ENCODE peak calls at places on chromosomes 1 and 21, in nine cellular contexts. T, X, P, I, L, M, G, W and V are unnamed samples.

GRCh38 chr1:59043796-59044195 is 253.1 kb upstream of the FGGY start:
- DNase-seq in X (peak), M (peak), T (peak), P (peak), I (peak), G (no peak), L (no peak), W (peak), V (no peak)

GRCh38 chr1:214833357-214833756 is 230.4 kb downstream of the CENPF start:
- DNase-seq in P (no peak), G (no peak), M (peak), I (peak), T (peak), L (no peak), X (no peak), W (no peak), V (no peak)

GRCh38 chr1:12525311-12526181 is 92.5 kb downstream of the DHRS3 start:
- DNase-seq in I (no peak), L (no peak), G (no peak), P (peak), X (peak), W (no peak), M (no peak), T (no peak), V (no peak)

GRCh38 chr1:192766009-192766625 is 42.7 kb upstream of the RGS2 start:
- DNase-seq in I (peak), T (peak), M (no peak), X (no peak), W (no peak), G (no peak), L (no peak), P (no peak), V (no peak)

GRCh38 chr1:201400257-201401230 is 1.4 kb upstream of the LAD1 start:
- DNase-seq in P (no peak), I (no peak), G (no peak), M (no peak), X (no peak), W (no peak), L (no peak), T (no peak), V (no peak)

GRCh38 chr1:225448146-225448805 is 20.4 kb upstream of the LBR start:
- DNase-seq in X (no peak), L (no peak), I (no peak), T (no peak), M (no peak), G (no peak), P (no peak), W (no peak), V (no peak)

GRCh38 chr1:225754940-225755635 is 22.5 kb upstream of the SRP9 start:
- DNase-seq in I (peak), G (no peak), W (peak), M (no peak), P (peak), T (peak), L (no peak), X (no peak), V (no peak)

GRCh38 chr1:158022554-158023278 is 29.3 kb downstream of the KIRREL1 start:
- DNase-seq in M (no peak), I (no peak), X (no peak), T (no peak), G (no peak), W (no peak), L (no peak), P (no peak), V (no peak)

GRCh38 chr1:1539310-1540014 is 962 bp downstream of the TMEM240 start:
- DNase-seq in G (no peak), P (no peak), I (peak), M (no peak), W (no peak), X (peak), T (no peak), L (no peak), V (no peak)

GRCh38 chr1:76690784-76691183 is 176.5 kb upstream of the ST6GALNAC5 start:
- DNase-seq in W (no peak), I (peak), G (no peak), L (no peak), T (peak), P (no peak), M (no peak), X (no peak), V (no peak)

GRCh38 chr1:224497714-224498573 is 63.3 kb upstream of the WDR26 start:
- DNase-seq in P (peak), T (peak), G (no peak), I (peak), M (peak), L (no peak), W (no peak), X (no peak), V (peak)

GRCh38 chr1:6098303-6099215 is 52.9 kb downstream of the KCNAB2 start:
- DNase-seq in X (peak), P (no peak), T (no peak), G (no peak), L (no peak), I (peak), W (peak), M (no peak), V (no peak)

GRCh38 chr21:37430184-37430821 is 63.7 kb downstream of the DYRK1A start:
- DNase-seq in G (no peak), W (no peak), M (no peak), I (no peak), P (no peak), T (no peak), L (no peak), X (no peak), V (no peak)

GRCh38 chr1:201466492-201466891 is 2.5 kb downstream of the PHLDA3 start:
- DNase-seq in I (peak), W (no peak), L (no peak), G (no peak), P (no peak), T (no peak), M (no peak), X (no peak), V (no peak)

GRCh38 chr1:150066838-150067183 is 765 bp upstream of the VPS45 start:
- DNase-seq in I (no peak), G (peak), L (peak), P (peak), T (no peak), M (no peak), X (peak), W (peak), V (peak)

GRCh38 chr1:109713636-109714035 is 1.6 kb downstream of the GSTM5 start:
- DNase-seq in L (no peak), P (no peak), G (no peak), T (no peak), X (no peak), I (no peak), M (no peak), W (no peak), V (no peak)

GRCh38 chr1:231139125-231139649 is 22.7 kb upstream of the TRIM67 start:
- DNase-seq in I (peak), W (no peak), T (peak), P (peak), G (no peak), M (peak), X (no peak), L (no peak), V (no peak)

GRCh38 chr1:110508038-110508437 is 10.9 kb downstream of the KCNA10 start:
- DNase-seq in T (no peak), X (peak), L (no peak), M (no peak), W (no peak), G (no peak), P (peak), I (no peak), V (peak)

GRCh38 chr21:40736145-40736544 is 110.8 kb downstream of the DSCAM start:
- DNase-seq in X (no peak), G (no peak), M (no peak), L (no peak), T (no peak), I (no peak), P (no peak), W (no peak), V (no peak)

GRCh38 chr1:193944454-193944853 is 758.0 kb upstream of the B3GALT2 start:
- DNase-seq in I (no peak), W (no peak), T (no peak), X (no peak), P (no peak), L (no peak), G (no peak), M (no peak), V (no peak)

GRCh38 chr21:46128983-46129571 is 26.3 kb downstream of the FTCD start:
- DNase-seq in M (no peak), T (no peak), I (no peak), G (no peak), P (no peak), W (no peak), X (peak), L (no peak), V (no peak)

GRCh38 chr1:19003371-19004290 is 47.2 kb upstream of the IFFO2 start:
- DNase-seq in T (peak), L (no peak), P (peak), W (no peak), I (peak), G (no peak), M (no peak), X (no peak), V (no peak)

GRCh38 chr1:178282949-178283367 is 189.1 kb downstream of the RASAL2 start:
- DNase-seq in L (no peak), I (peak), X (no peak), T (no peak), W (no peak), P (peak), M (peak), G (peak), V (no peak)

GRCh38 chr1:180168786-180169640 is 14.3 kb downstream of the QSOX1 start:
- DNase-seq in I (no peak), W (peak), M (no peak), L (peak), X (peak), T (no peak), G (peak), P (peak), V (peak)

GRCh38 chr1:21335750-21336168 is 45.5 kb upstream of the ECE1 start:
- DNase-seq in P (no peak), I (no peak), L (no peak), G (no peak), M (no peak), X (no peak), T (no peak), W (no peak), V (no peak)

GRCh38 chr1:58941471-58942289 is 157.8 kb upstream of the JUN start:
- DNase-seq in X (no peak), T (no peak), P (no peak), L (no peak), M (no peak), I (no peak), G (no peak), W (no peak), V (no peak)

GRCh38 chr1:8424539-8425116 is 106.7 kb downstream of the SLC45A1 start:
- DNase-seq in P (peak), M (no peak), I (no peak), G (no peak), L (no peak), X (peak), T (no peak), W (peak), V (no peak)

GRCh38 chr1:161193561-161194235 is 5.2 kb downstream of the ADAMTS4 start:
- DNase-seq in G (no peak), L (no peak), W (no peak), P (no peak), X (peak), I (no peak), T (no peak), M (no peak), V (no peak)

GRCh38 chr1:199742547-199742946 is 285.0 kb upstream of the NR5A2 start:
- DNase-seq in T (peak), G (peak), L (no peak), W (no peak), M (peak), P (peak), X (no peak), I (peak), V (no peak)

GRCh38 chr1:36493524-36493923 is 10.8 kb upstream of the CSF3R start:
- DNase-seq in W (no peak), I (no peak), X (no peak), P (no peak), L (no peak), G (no peak), M (no peak), T (no peak), V (no peak)

GRCh38 chr1:36494971-36495370 is 12.3 kb upstream of the CSF3R start:
- DNase-seq in M (no peak), W (no peak), P (no peak), T (no peak), G (no peak), I (no peak), X (no peak), L (no peak), V (no peak)

GRCh38 chr1:36502616-36503015 is 19.9 kb upstream of the CSF3R start:
- DNase-seq in G (no peak), T (no peak), M (no peak), P (no peak), W (no peak), L (no peak), X (no peak), I (no peak), V (no peak)

GRCh38 chr1:36492491-36492890 is 9.8 kb upstream of the CSF3R start:
- DNase-seq in L (no peak), X (no peak), I (no peak), W (no peak), T (no peak), M (no peak), P (no peak), G (no peak), V (no peak)

DNA sequence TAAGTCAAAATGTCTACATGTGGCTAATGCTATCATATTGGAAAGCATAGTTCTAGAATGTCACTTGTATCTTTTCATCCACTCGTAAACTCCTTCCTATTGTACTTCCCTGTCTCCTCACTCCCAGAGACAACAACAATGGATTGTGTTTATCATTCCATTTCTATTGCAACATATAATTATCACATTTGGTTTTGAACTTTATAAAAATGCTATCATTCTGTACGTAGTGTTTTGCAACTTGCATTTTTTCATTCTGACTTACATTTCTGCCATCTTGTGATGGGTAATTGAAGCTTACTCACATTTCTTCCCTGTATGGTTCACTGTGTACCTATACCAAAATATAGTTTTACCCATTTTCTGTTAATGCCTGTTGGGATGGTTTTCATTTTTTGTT is 14.5 kb upstream of the CSF3R start:
- DNase-seq in I (no peak), G (no peak), W (no peak), X (no peak), L (no peak), M (no peak), P (no peak), T (no peak), V (no peak)
- TF ChIP-seq CTCF in I (no peak), G (no peak), W (no peak), X (no peak), L (no peak), M (no peak), P (no peak), T (no peak), V (no peak)

GRCh38 chr1:91092503-91092902 is 70.7 kb upstream of the ZNF644 start:
- DNase-seq in L (no peak), W (no peak), G (no peak), P (no peak), M (no peak), I (peak), X (no peak), T (no peak), V (no peak)

GRCh38 chr1:91099746-91100621 is 78.1 kb upstream of the ZNF644 start:
- DNase-seq in I (peak), P (no peak), M (no peak), T (no peak), W (no peak), L (no peak), G (no peak), X (no peak), V (no peak)

GRCh38 chr1:91098299-91098901 is 76.6 kb upstream of the ZNF644 start:
- DNase-seq in M (no peak), T (no peak), G (no peak), I (peak), X (no peak), W (no peak), L (no peak), P (no peak), V (no peak)
- TF ChIP-seq CTCF in M (no peak), T (no peak), G (no peak), I (no peak), X (no peak), W (no peak), L (no peak), P (no peak), V (no peak)

DNA sequence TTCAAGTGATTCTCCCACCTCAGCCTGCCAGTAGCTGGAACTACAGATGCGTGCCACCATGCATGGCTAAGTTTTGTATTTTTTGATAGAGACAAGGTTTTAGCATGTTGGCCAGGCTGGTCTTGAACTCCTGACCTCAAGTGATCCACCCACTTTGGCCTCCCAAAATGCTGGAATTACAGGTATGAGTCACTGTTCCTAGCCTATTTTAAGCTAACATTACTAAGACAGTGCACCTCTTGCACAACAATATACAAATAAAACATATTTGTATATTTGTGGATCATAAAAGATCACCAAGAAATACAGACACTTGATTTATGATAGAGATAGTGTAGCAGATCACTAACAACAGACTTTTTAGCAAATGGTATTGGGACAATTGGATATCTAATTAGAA is 139.0 kb downstream of the DUSP10 start:
- DNase-seq in G (no peak), I (peak), L (no peak), M (no peak), W (no peak), P (no peak), T (no peak), X (no peak), V (no peak)
- TF ChIP-seq CTCF in G (no peak), I (no peak), L (no peak), M (no peak), W (no peak), P (no peak), T (no peak), X (no peak), V (no peak)

GRCh38 chr21:31537872-31538576 is 121.5 kb upstream of the SOD1 start:
- DNase-seq in X (no peak), I (no peak), G (no peak), W (no peak), T (no peak), P (peak), L (peak), M (no peak), V (no peak)
- TF ChIP-seq CTCF in X (no peak), I (peak), G (no peak), W (no peak), T (peak), P (peak), L (peak), M (no peak), V (no peak)

DNA sequence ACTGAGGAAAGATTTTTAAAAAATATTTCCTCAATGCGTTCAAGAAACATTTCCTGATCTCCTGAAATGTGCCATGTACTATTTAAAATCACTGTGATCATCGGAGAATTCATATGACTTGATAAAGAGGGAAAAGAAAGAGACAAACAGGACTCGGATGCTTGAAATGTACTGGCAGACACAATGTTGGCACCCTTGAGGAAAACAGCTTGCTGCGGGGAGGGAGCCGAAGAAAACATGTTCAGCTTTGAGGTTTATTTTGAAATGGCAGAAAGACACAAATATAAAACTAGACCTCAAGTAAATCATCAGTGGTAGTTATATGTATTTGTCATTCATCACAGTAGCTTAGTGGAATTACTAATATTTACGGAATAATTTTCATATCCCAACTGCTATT is 100.9 kb upstream of the BRINP3 start:
- DNase-seq in L (no peak), P (no peak), W (no peak), X (no peak), I (no peak), T (no peak), G (no peak), M (no peak), V (no peak)
- TF ChIP-seq CTCF in L (no peak), P (no peak), W (no peak), X (no peak), I (no peak), T (no peak), G (no peak), M (no peak), V (no peak)

DNA sequence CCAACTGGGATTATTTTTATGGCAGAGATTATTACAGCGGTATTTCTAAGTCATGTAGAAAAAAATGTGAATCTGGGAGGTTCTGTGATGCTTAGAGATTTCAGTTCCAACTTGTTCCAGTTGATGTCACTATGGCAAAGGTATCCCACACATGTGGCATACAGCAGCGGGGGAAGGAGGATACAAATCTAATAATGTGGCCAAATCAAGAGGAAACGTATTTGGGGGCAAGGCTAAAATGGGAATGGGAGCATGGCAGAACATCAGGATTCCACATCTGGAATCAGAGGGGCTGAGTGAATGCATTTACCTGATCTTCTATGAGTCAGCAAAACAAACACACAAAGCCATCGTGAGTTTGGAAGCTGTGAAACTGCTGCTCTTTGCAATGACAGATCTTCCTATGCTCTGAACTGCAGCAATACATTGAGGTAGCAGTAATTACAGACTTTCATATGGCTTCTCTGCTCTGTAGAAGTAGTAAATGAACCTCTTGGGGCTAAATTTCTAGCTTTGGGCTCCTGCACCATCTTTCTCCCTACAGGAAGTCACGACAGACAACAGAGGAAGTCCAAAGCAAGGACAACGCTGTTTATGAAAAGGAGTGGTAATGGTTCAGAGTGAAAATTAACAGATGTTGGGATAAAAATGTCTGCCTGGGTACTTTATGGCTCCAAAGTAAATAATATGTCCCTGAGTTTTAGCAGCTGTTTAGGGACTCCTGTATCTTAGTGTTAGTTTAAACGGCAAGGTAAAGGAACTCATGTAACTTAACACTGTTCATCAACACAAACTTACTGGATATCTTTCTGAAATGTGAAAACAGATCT is 55.6 kb downstream of the GABPA start:
- DNase-seq in L (no peak), W (no peak), P (peak), G (peak), T (peak), I (peak), M (no peak), X (no peak), V (peak)
- TF ChIP-seq CTCF in L (peak), W (peak), P (peak), G (peak), T (peak), I (peak), M (peak), X (peak), V (peak)

GRCh38 chr1:234188454-234188792 is 184.8 kb upstream of the COA6 start:
- DNase-seq in P (peak), I (no peak), L (peak), X (no peak), T (no peak), G (no peak), W (no peak), M (no peak), V (no peak)
- TF ChIP-seq CTCF in P (peak), I (no peak), L (peak), X (no peak), T (peak), G (no peak), W (no peak), M (no peak), V (no peak)

GRCh38 chr1:26697441-26697977 is 1.7 kb downstream of the ARID1A start:
- DNase-seq in L (no peak), M (no peak), W (no peak), G (no peak), I (no peak), X (no peak), P (no peak), T (no peak), V (peak)
- TF ChIP-seq CTCF in L (no peak), M (no peak), W (no peak), G (no peak), I (no peak), X (no peak), P (no peak), T (no peak), V (no peak)